ENCODE peak calls at places on chromosomes 13 and 19, in four cellular contexts. V is K562, H is GM12878, K is HepG2. B is an unnamed sample.

GRCh38 chr13:92745233-92745632 is 481.4 kb upstream of the GPC6 start:
- DNase-seq in V (no peak), H (no peak), K (no peak), B (no peak)

GRCh38 chr13:111213964-111214726 is 99.0 kb downstream of the ARHGEF7 start:
- DNase-seq in H (no peak), K (no peak), V (no peak), B (no peak)

GRCh38 chr13:80717834-80718233 is 376.9 kb upstream of the SPRY2 start:
- DNase-seq in V (no peak), K (no peak), H (no peak), B (no peak)

GRCh38 chr13:83153833-83154232 is 728.4 kb downstream of the SLITRK1 start:
- DNase-seq in V (no peak), H (no peak), K (no peak), B (no peak)

GRCh38 chr13:80436571-80437169 is 95.7 kb upstream of the SPRY2 start:
- DNase-seq in K (no peak), H (no peak), V (no peak), B (no peak)

GRCh38 chr13:102726430-102726829 is 31.6 kb upstream of the METTL21C start:
- DNase-seq in K (peak), V (no peak), H (no peak), B (no peak)

GRCh38 chr13:99655351-99656091 is 154.2 kb downstream of the TM9SF2 start:
- DNase-seq in H (no peak), K (peak), V (no peak), B (no peak)

GRCh38 chr13:28475916-28476725 is 18.8 kb downstream of the FLT1 start:
- DNase-seq in K (no peak), V (no peak), H (no peak), B (no peak)

GRCh38 chr19:16886305-16886880 is 2.4 kb upstream of the F2RL3 start:
- DNase-seq in H (no peak), K (peak), V (no peak), B (no peak)

GRCh38 chr19:18788782-18789421 is 2.2 kb downstream of the COMP start:
- DNase-seq in V (no peak), K (no peak), H (no peak), B (no peak)

GRCh38 chr19:41323023-41323422 is 13.1 kb downstream of the CCDC97 start:
- DNase-seq in K (no peak), H (no peak), V (no peak), B (no peak)

GRCh38 chr13:113364371-113364932 is 522 bp upstream of the GRTP1 start:
- DNase-seq in K (no peak), H (no peak), V (no peak), B (no peak)

GRCh38 chr19:19083413-19084178 is 19.8 kb downstream of the SLC25A42 start:
- DNase-seq in K (no peak), H (no peak), V (no peak), B (no peak)

GRCh38 chr19:3619631-3620012 is 7.0 kb downstream of the CACTIN start:
- DNase-seq in H (no peak), K (no peak), V (no peak), B (no peak)

GRCh38 chr19:53980553-53981407 is 10.7 kb upstream of the CACNG6 start:
- DNase-seq in V (no peak), K (peak), H (no peak), B (peak)

GRCh38 chr13:34967851-34968562 is 25.9 kb downstream of the NBEA start:
- DNase-seq in H (no peak), V (no peak), K (no peak), B (no peak)
- TF ChIP-seq USF2 in H (no peak), V (no peak), K (no peak), B (no peak)

DNA sequence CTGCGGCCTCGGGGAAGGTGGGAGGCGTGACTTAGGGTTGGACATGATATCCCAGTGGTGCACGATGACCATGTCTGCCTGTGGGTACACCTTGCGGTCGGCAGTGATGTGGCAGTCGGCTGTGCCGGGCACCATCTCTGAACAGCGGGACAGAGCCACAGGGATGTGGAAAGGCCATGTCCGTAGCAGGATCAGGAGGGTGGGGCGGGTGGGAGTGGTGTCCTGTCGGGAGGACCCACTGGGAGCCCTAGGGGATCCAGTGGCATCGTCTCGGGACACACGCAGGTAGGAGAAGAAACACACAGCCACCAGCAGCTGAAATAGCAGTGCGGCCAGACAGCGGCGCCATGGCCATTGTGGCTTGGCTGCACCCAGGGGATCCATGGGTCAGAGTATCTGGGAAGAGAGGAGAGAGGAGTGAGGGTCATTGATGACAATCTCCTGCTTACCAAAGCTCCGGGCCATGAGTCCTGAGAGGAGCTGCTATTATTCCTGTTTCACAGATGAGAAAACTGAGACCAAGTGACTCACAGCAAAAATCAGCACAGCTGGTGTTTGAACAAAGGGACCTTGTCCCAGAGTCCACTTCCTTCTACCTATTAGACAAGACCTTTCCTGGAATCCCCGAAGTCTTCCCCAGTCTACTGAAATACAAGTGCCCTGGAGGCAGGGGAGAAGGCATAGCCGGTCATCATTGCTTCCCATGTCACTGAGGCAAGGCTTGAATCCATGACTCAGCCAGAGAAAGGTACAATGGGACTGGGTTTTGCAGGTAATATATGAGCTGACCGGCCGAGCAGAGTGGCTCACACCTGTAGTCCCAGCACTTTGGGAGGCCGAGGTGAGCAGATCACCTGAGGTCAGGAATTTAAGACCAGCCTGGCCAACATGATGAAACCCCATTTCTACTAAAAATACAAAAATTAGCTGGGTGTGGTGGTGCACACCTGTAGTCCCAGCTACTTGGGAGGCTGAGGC is 5.2 kb upstream of the FUT6 start:
- DNase-seq in H (no peak), K (no peak), V (no peak), B (peak)
- TF ChIP-seq NFIC in H (no peak), K (no peak), V (no peak), B (no peak)

GRCh38 chr19:13027557-13027956 is 32.3 kb downstream of the NFIX start:
- DNase-seq in K (no peak), H (no peak), V (no peak), B (no peak)
- TF ChIP-seq USF2 in K (no peak), H (no peak), V (no peak), B (no peak)

GRCh38 chr13:47463726-47464125 is 537.3 kb downstream of the SUCLA2 start:
- DNase-seq in H (no peak), K (no peak), V (no peak), B (no peak)
- TF ChIP-seq NFIC in H (no peak), K (no peak), V (no peak), B (no peak)